ENCODE peak calls at places on chromosome 15, in nine cellular contexts. D is CD8-positive, alpha-beta memory T cell; R is tibial artery; Z is A549; J is GM23338; L is pancreas; G is heart right ventricle; W is mammary epithelial cell; Y is right cardiac atrium. X is an unnamed sample.

GRCh38 chr15:59539799-59540198 is 71.8 kb upstream of the GCNT3 start:
- DNase-seq in D (no peak), R (no peak), W (no peak), Z (no peak), G (no peak), Y (no peak), J (no peak), L (no peak), X (no peak)

GRCh38 chr15:70286110-70286806 is 188.5 kb upstream of the TLE3 start:
- DNase-seq in Y (no peak), W (no peak), R (no peak), G (no peak), D (no peak), Z (no peak), L (no peak), J (peak; percentile 9), X (no peak)

GRCh38 chr15:99956820-99957641 is 223.8 kb upstream of the LYSMD4 start:
- DNase-seq in W (no peak), Y (no peak), J (no peak), Z (no peak), R (no peak), G (no peak), L (peak; percentile 29), D (no peak), X (no peak)

GRCh38 chr15:77773003-77773402 is 140.3 kb upstream of the LINGO1 start:
- DNase-seq in J (no peak), W (no peak), Z (no peak), R (no peak), G (no peak), Y (no peak), D (no peak), L (no peak), X (no peak)

GRCh38 chr15:23411841-23412240 is 35.2 kb downstream of the GOLGA6L2 start:
- DNase-seq in R (no peak), J (no peak), W (no peak), Y (no peak), D (no peak), G (no peak), Z (no peak), L (no peak), X (no peak)

GRCh38 chr15:100771745-100772144 is 107.9 kb upstream of the ALDH1A3 start:
- DNase-seq in Y (no peak), D (no peak), R (no peak), Z (no peak), W (no peak), G (no peak), J (no peak), L (no peak), X (peak; percentile 30)

GRCh38 chr15:60070838-60071493 is 66.9 kb downstream of the FOXB1 start:
- DNase-seq in G (no peak), Y (no peak), R (no peak), W (peak; percentile 86), L (no peak), Z (no peak), J (no peak), D (no peak), X (no peak)

GRCh38 chr15:67175643-67176071 is 78.8 kb downstream of the AAGAB start:
- DNase-seq in R (peak; percentile 77), D (no peak), Y (peak; percentile 67), Z (no peak), G (no peak), J (no peak), L (peak; percentile 53), W (no peak), X (no peak)

GRCh38 chr15:34810455-34811146 is 15.3 kb upstream of the ACTC1 start:
- DNase-seq in J (no peak), W (peak; percentile 92), Y (no peak), R (no peak), G (no peak), D (no peak), L (no peak), Z (peak; percentile 49), X (no peak)

GRCh38 chr15:67037694-67038093 is 27.7 kb upstream of the SMAD3 start:
- DNase-seq in G (no peak), J (no peak), Y (no peak), Z (no peak), L (no peak), W (no peak), D (no peak), R (no peak), X (no peak)

GRCh38 chr15:27550635-27551034 is 548.5 kb downstream of the OCA2 start:
- DNase-seq in L (no peak), Y (no peak), G (no peak), D (no peak), R (no peak), Z (no peak), J (no peak), W (no peak), X (no peak)

GRCh38 chr15:27095809-27096580 is 125.0 kb downstream of the GABRG3 start:
- DNase-seq in Z (no peak), D (no peak), J (peak; percentile 17), L (no peak), G (no peak), W (no peak), Y (no peak), R (no peak), X (no peak)

GRCh38 chr15:35559683-35560082 is 13.7 kb upstream of the DPH6 start:
- DNase-seq in R (no peak), Y (no peak), J (no peak), D (no peak), G (no peak), W (no peak), Z (no peak), L (no peak), X (no peak)

GRCh38 chr15:95142441-95142840 is 911.1 kb downstream of the MCTP2 start:
- DNase-seq in G (no peak), Y (no peak), L (no peak), R (no peak), Z (no peak), W (no peak), D (no peak), J (no peak), X (no peak)

GRCh38 chr15:80778621-80778963 is 578 bp upstream of the CEMIP start:
- DNase-seq in G (no peak), L (no peak), R (no peak), W (no peak), Y (no peak), D (no peak), J (no peak), Z (no peak), X (no peak)

GRCh38 chr15:101424984-101425383 is 64.5 kb downstream of the PCSK6 start:
- DNase-seq in W (no peak), G (no peak), R (no peak), D (no peak), Y (no peak), J (no peak), Z (no peak), L (no peak), X (no peak)

GRCh38 chr15:70358011-70358819 is 260.5 kb upstream of the TLE3 start:
- DNase-seq in G (no peak), R (no peak), Z (no peak), D (no peak), J (no peak), Y (no peak), L (no peak), W (no peak), X (peak; percentile 45)

GRCh38 chr15:43776718-43777292 is at the start of gene ELL3:
- DNase-seq in Z (peak; percentile 37), G (peak; percentile 83), D (no peak), Y (peak; percentile 92), W (peak; percentile 81), R (peak; percentile 78), L (peak; percentile 90), J (peak; percentile 80), X (peak; percentile 93)

GRCh38 chr15:71899665-71900064 is 89.3 kb downstream of the NR2E3 start:
- DNase-seq in L (no peak), W (no peak), G (no peak), R (no peak), J (peak; percentile 17), Y (no peak), D (no peak), Z (no peak), X (no peak)

GRCh38 chr15:36284911-36285310 is 294.5 kb upstream of the CDIN1 start:
- DNase-seq in J (no peak), W (no peak), G (no peak), D (no peak), R (no peak), Z (no peak), Y (no peak), L (no peak), X (no peak)

DNA sequence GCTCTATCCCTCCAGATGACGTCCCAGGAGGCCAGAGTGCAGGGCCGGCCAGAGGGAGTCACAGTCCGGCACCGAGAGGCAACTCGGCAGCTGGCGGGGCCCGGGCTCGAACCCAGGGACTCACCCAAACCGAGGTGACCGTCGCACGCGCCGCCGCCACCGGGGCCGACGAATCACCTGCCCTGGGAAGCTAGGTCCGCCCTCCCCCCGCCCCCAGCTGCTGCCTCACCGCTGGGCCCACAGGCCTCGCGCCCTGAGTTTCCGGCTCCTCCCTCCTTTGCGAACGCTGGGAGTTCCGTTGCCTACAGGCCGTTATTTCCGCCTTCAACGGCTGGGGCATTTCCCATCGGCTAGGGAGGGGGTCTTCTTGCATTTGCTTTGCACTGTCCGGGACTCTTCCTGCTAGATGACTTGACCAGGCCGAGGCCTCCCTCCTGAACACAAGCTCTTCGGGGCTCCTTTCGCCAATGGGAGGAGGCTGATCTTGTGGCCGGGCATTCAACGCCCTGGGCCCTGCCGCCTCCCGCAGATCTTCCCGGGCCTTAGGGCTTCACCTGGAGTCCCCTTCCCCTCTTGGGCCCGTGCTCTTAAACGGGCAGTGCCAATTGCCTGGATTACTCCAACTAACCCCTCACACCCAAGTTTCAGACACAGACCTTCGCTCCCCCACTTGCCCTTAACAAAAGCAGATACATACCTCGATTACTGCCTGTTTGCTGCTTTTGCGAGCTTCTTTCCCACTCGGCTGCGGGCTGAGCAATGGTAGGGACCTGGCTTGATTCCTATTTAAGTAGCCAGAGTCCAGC is at the start of gene SNUPN:
- DNase-seq in G (peak; percentile 95), W (peak; percentile 87), R (peak; percentile 94), J (peak; percentile 98), L (peak; percentile 96), D (peak; percentile 87), Y (peak; percentile 98), Z (peak; percentile 99), X (peak; percentile 97)
- H3K27ac ChIP-seq in G (peak within 1 kb of the TSS; percentile 100), W (peak within 1 kb of the TSS; percentile 82), R (peak within 1 kb of the TSS; percentile 97), J (peak within 1 kb of the TSS; percentile 100), L (peak within 1 kb of the TSS; percentile 96), D (peak within 1 kb of the TSS; percentile 85), Y (peak within 1 kb of the TSS; percentile 98), Z (peak within 1 kb of the TSS; percentile 98), X (peak within 1 kb of the TSS; percentile 95)

GRCh38 chr15:85026304-85027032 is 44.8 kb downstream of the PDE8A start:
- DNase-seq in J (no peak), Y (peak; percentile 68), G (no peak), R (no peak), L (no peak), Z (no peak), D (no peak), W (no peak), X (no peak)
- H3K4me1 ChIP-seq in J (peaks cover 36% of the 10 kb centered on the region), Y (peaks cover 17% of the 10 kb centered on the region), G (peaks cover 10% of the 10 kb centered on the region), R (peaks cover 35% of the 10 kb centered on the region), L (peaks cover 68% of the 10 kb centered on the region), Z (peaks cover 89% of the 10 kb centered on the region), D (peaks cover 39% of the 10 kb centered on the region), W (peaks cover 27% of the 10 kb centered on the region), X (peaks cover 49% of the 10 kb centered on the region)

GRCh38 chr15:39204031-39204430 is 376.8 kb upstream of the THBS1 start:
- DNase-seq in Y (no peak), J (no peak), Z (no peak), R (no peak), D (no peak), G (no peak), L (no peak), W (no peak), X (no peak)
- H3K27ac ChIP-seq in Y (no peak overlapping the region), J (no peak overlapping the region), Z (no peak overlapping the region), R (no peak overlapping the region), D (no peak overlapping the region), G (no peak overlapping the region), L (no peak overlapping the region), W (peak overlapping the region; percentile 99), X (no peak overlapping the region)

GRCh38 chr15:68982002-68982401 is 32.5 kb upstream of the NOX5 start:
- DNase-seq in G (no peak), W (no peak), R (no peak), Y (no peak), D (no peak), J (no peak), L (no peak), Z (no peak), X (no peak)
- H3K4me1 ChIP-seq in G (no peaks in the 10 kb centered on the region), W (no peaks in the 10 kb centered on the region), R (no peaks in the 10 kb centered on the region), Y (no peaks in the 10 kb centered on the region), D (no peaks in the 10 kb centered on the region), J (no peaks in the 10 kb centered on the region), L (no peaks in the 10 kb centered on the region), Z (no peaks in the 10 kb centered on the region), X (no peaks in the 10 kb centered on the region)